ENCODE peak calls at places on chromosome 3, in nine cellular contexts. B is adrenal gland, K is BJ, L is IMR-90, E is heart left ventricle, W is breast epithelium, D is uterus, O is cardiac muscle cell, C is sigmoid colon. Y is an unnamed sample.

GRCh38 chr3:187706966-187707365 is 4.6 kb upstream of the RTP2 start:
- DNase-seq in L (no peak), D (no peak), E (peak; percentile 46), W (no peak), O (peak; percentile 32), C (no peak), K (no peak), B (peak; percentile 55), Y (no peak)

GRCh38 chr3:127796045-127796720 is 26.1 kb downstream of the MGLL start:
- DNase-seq in O (no peak), C (no peak), E (no peak), W (no peak), L (no peak), B (no peak), K (no peak), D (no peak), Y (no peak)

GRCh38 chr3:141454906-141455602 is 31.8 kb upstream of the RASA2 start:
- DNase-seq in O (peak; percentile 87), D (no peak), K (peak; percentile 50), W (no peak), E (no peak), L (peak; percentile 88), B (no peak), C (no peak), Y (no peak)

GRCh38 chr3:57694146-57694545 is 1.3 kb upstream of the DENND6A start:
- DNase-seq in C (no peak), E (no peak), O (no peak), B (no peak), W (no peak), K (no peak), D (no peak), L (no peak), Y (no peak)

GRCh38 chr3:160869825-160870224 is 113.8 kb downstream of the PPM1L start:
- DNase-seq in O (peak; percentile 4), L (no peak), W (peak; percentile 68), C (no peak), E (peak; percentile 29), D (no peak), K (no peak), B (peak; percentile 68), Y (no peak)

GRCh38 chr3:76131396-76132153 is 346.2 kb upstream of the ZNF717 start:
- DNase-seq in L (peak; percentile 51), E (no peak), D (no peak), W (no peak), O (peak; percentile 2), B (no peak), C (no peak), K (no peak), Y (no peak)

GRCh38 chr3:138242466-138242865 is 55.4 kb downstream of the ARMC8 start:
- DNase-seq in W (no peak), O (no peak), B (no peak), K (no peak), E (no peak), D (no peak), C (no peak), L (no peak), Y (no peak)

GRCh38 chr3:21745971-21746370 is 5.0 kb downstream of the ZNF385D start:
- DNase-seq in K (no peak), D (no peak), W (no peak), B (no peak), E (no peak), O (no peak), L (peak; percentile 27), C (no peak), Y (no peak)

GRCh38 chr3:32818431-32819085 is 761 bp downstream of the TRIM71 start:
- DNase-seq in L (no peak), W (no peak), O (no peak), D (no peak), K (no peak), C (no peak), E (no peak), B (no peak), Y (peak; percentile 23)

GRCh38 chr3:11212784-11213183 is 58.5 kb downstream of the HRH1 start:
- DNase-seq in C (peak; percentile 10), W (no peak), O (no peak), E (no peak), L (no peak), D (no peak), B (no peak), K (no peak), Y (no peak)

GRCh38 chr3:128933922-128934253 is 54.5 kb downstream of the ACAD9 start:
- DNase-seq in K (no peak), W (no peak), D (no peak), L (no peak), B (no peak), O (no peak), E (no peak), C (no peak), Y (no peak)

GRCh38 chr3:193190387-193190786 is 50.6 kb upstream of the PLAAT1 start:
- DNase-seq in L (no peak), K (no peak), E (no peak), B (peak; percentile 17), D (no peak), W (no peak), O (peak; percentile 36), C (no peak), Y (no peak)
- TF ChIP-seq CTCF in L (peak; percentile 3), K (no peak), E (peak; percentile 48), B (peak; percentile 56), D (no peak), W (no peak), O (peak; percentile 44), C (no peak), Y (peak; percentile 57)

GRCh38 chr3:123126653-123127052 is 59.8 kb downstream of the PDIA5 start:
- DNase-seq in D (no peak), W (no peak), K (no peak), E (no peak), O (no peak), L (no peak), C (no peak), B (no peak), Y (no peak)

GRCh38 chr3:123126051-123126450 is 59.2 kb downstream of the PDIA5 start:
- DNase-seq in C (no peak), E (no peak), W (no peak), B (no peak), O (peak; percentile 21), D (no peak), L (no peak), K (no peak), Y (no peak)

GRCh38 chr3:123122525-123123315 is 55.9 kb downstream of the PDIA5 start:
- DNase-seq in D (no peak), L (peak; percentile 40), C (no peak), W (no peak), K (no peak), O (peak; percentile 52), B (peak; percentile 42), E (no peak), Y (no peak)

GRCh38 chr3:123123716-123124616 is 57.1 kb downstream of the PDIA5 start:
- DNase-seq in E (no peak), B (no peak), O (no peak), K (no peak), W (no peak), D (no peak), C (no peak), L (no peak), Y (no peak)

GRCh38 chr3:123124936-123125335 is 58.1 kb downstream of the PDIA5 start:
- DNase-seq in W (no peak), L (no peak), E (no peak), B (no peak), C (no peak), K (no peak), O (no peak), D (no peak), Y (no peak)
- H3K36me3 ChIP-seq in W (no peaks in the 10 kb centered on the region), L (peaks cover 37% of the 10 kb centered on the region), E (peaks cover 40% of the 10 kb centered on the region), B (no peaks in the 10 kb centered on the region), C (peaks cover 7% of the 10 kb centered on the region), K (peaks cover 16% of the 10 kb centered on the region), O (no peaks in the 10 kb centered on the region), D (no peaks in the 10 kb centered on the region), Y (peaks cover 19% of the 10 kb centered on the region)

GRCh38 chr3:99641480-99641879 is 3.1 kb downstream of the COL8A1 start:
- DNase-seq in C (no peak), E (no peak), L (no peak), D (no peak), O (no peak), K (no peak), W (no peak), B (no peak), Y (no peak)
- H3K4me3 ChIP-seq in C (no peak overlapping the region), E (peak overlapping the region; percentile 65), L (no peak overlapping the region), D (no peak overlapping the region), O (no peak overlapping the region), K (no peak overlapping the region), W (no peak overlapping the region), B (peak overlapping the region; percentile 12), Y (no peak overlapping the region)

DNA sequence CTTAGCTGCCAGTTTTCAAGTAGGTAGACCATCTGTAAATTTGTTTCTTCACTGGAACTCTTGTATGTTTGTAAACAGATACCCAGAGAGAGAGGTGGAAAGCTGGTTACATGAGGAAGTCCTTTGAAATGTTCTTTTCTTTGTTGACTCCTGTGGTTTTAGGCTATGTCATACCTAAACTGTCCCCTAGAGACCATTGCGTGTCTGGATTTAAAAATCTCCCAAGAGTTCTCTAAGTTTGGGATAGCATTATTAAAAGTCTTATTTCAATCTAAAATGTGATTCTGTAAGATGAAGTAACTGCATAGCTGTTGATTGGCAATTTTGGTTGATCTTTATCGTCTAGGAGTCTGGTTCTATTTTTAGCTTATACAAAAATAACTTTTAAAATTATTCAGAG is 127.2 kb downstream of the GHSR start:
- DNase-seq in K (no peak), E (no peak), O (peak; percentile 34), L (peak; percentile 20), B (no peak), C (no peak), W (no peak), D (no peak), Y (peak; percentile 20)
- TF ChIP-seq CTCF in K (peak; percentile 12), E (no peak), O (no peak), L (no peak), B (peak; percentile 19), C (no peak), W (peak; percentile 61), D (peak; percentile 12), Y (no peak)

GRCh38 chr3:14448756-14449728 is 46.6 kb downstream of the SLC6A6 start:
- DNase-seq in C (no peak), K (no peak), D (no peak), B (no peak), L (no peak), W (no peak), E (no peak), O (no peak), Y (no peak)
- H3K36me3 ChIP-seq in C (no peaks in the 10 kb centered on the region), K (peaks cover 52% of the 10 kb centered on the region), D (no peaks in the 10 kb centered on the region), B (no peaks in the 10 kb centered on the region), L (peaks cover 47% of the 10 kb centered on the region), W (no peaks in the 10 kb centered on the region), E (peaks cover 44% of the 10 kb centered on the region), O (peaks cover 10% of the 10 kb centered on the region), Y (peaks cover 27% of the 10 kb centered on the region)

GRCh38 chr3:159765860-159766294 is 222.8 kb upstream of the IL12A start:
- DNase-seq in W (peak; percentile 60), C (peak; percentile 81), O (no peak), K (no peak), E (peak; percentile 38), L (no peak), B (no peak), D (no peak), Y (no peak)
- H3K4me3 ChIP-seq in W (peak overlapping the region; percentile 77), C (peak overlapping the region; percentile 80), O (peak overlapping the region; percentile 53), K (peak overlapping the region; percentile 81), E (peak overlapping the region; percentile 96), L (peak overlapping the region; percentile 60), B (peak overlapping the region; percentile 78), D (peak overlapping the region; percentile 63), Y (no peak overlapping the region)

Y was measured in GM06990.